ENCODE peak calls at places on chromosomes 13 and 19, in ten cellular contexts. One of them, this sample, is unnamed.
A peak's percentile ranks its signal among the peaks of the same experiment; 100 is the strongest.

GRCh38 chr13:50485979-50486935 is 357.2 kb downstream of the DLEU7 start:
- ATAC-seq in heart right ventricle: no peak
- ATAC-seq in WTC11: no peak
- ATAC-seq in naive thymus-derived CD4-positive, alpha-beta T cell: no peak
- ATAC-seq in left cardiac atrium: no peak
- ATAC-seq in SK-N-SH treated with all-trans-retinoic acid at 6 μM for 48 hours: peak; percentile 94
- ATAC-seq in Panc1: no peak
- ATAC-seq in Right ventricle myocardium inferior: no peak
- ATAC-seq in mucosa of descending colon: no peak
- ATAC-seq in T-cell: no peak
- ATAC-seq in this sample: no peak

GRCh38 chr19:10195199-10195519 is 406 bp upstream of the DNMT1 start:
- ATAC-seq in heart right ventricle: no peak
- ATAC-seq in WTC11: peak; percentile 43
- ATAC-seq in naive thymus-derived CD4-positive, alpha-beta T cell: no peak
- ATAC-seq in left cardiac atrium: no peak
- ATAC-seq in SK-N-SH treated with all-trans-retinoic acid at 6 μM for 48 hours: peak; percentile 39
- ATAC-seq in Panc1: peak; percentile 28
- ATAC-seq in Right ventricle myocardium inferior: no peak
- ATAC-seq in mucosa of descending colon: no peak
- ATAC-seq in T-cell: no peak
- ATAC-seq in this sample: no peak

GRCh38 chr13:94329754-94330551 is 149.5 kb downstream of the DCT start:
- ATAC-seq in heart right ventricle: no peak
- ATAC-seq in WTC11: no peak
- ATAC-seq in naive thymus-derived CD4-positive, alpha-beta T cell: no peak
- ATAC-seq in left cardiac atrium: peak; percentile 42
- ATAC-seq in SK-N-SH treated with all-trans-retinoic acid at 6 μM for 48 hours: peak; percentile 93
- ATAC-seq in Panc1: no peak
- ATAC-seq in Right ventricle myocardium inferior: peak; percentile 85
- ATAC-seq in mucosa of descending colon: peak; percentile 36
- ATAC-seq in T-cell: no peak
- ATAC-seq in this sample: peak; percentile 89

GRCh38 chr19:15210323-15210774 is 9.6 kb upstream of the NOTCH3 start:
- ATAC-seq in heart right ventricle: peak; percentile 9
- ATAC-seq in WTC11: no peak
- ATAC-seq in naive thymus-derived CD4-positive, alpha-beta T cell: peak; percentile 97
- ATAC-seq in left cardiac atrium: peak; percentile 75
- ATAC-seq in SK-N-SH treated with all-trans-retinoic acid at 6 μM for 48 hours: no peak
- ATAC-seq in Panc1: no peak
- ATAC-seq in Right ventricle myocardium inferior: peak; percentile 83
- ATAC-seq in mucosa of descending colon: peak; percentile 68
- ATAC-seq in T-cell: no peak
- ATAC-seq in this sample: peak; percentile 97

GRCh38 chr13:87975035-87975434 is 303.9 kb downstream of the SLITRK5 start:
- ATAC-seq in heart right ventricle: no peak
- ATAC-seq in WTC11: no peak
- ATAC-seq in naive thymus-derived CD4-positive, alpha-beta T cell: no peak
- ATAC-seq in left cardiac atrium: no peak
- ATAC-seq in SK-N-SH treated with all-trans-retinoic acid at 6 μM for 48 hours: peak; percentile 31
- ATAC-seq in Panc1: no peak
- ATAC-seq in Right ventricle myocardium inferior: no peak
- ATAC-seq in mucosa of descending colon: no peak
- ATAC-seq in T-cell: no peak
- ATAC-seq in this sample: no peak

GRCh38 chr13:102295316-102296048 is 106.4 kb downstream of the FGF14 start:
- ATAC-seq in heart right ventricle: no peak
- ATAC-seq in WTC11: no peak
- ATAC-seq in naive thymus-derived CD4-positive, alpha-beta T cell: no peak
- ATAC-seq in left cardiac atrium: no peak
- ATAC-seq in SK-N-SH treated with all-trans-retinoic acid at 6 μM for 48 hours: no peak
- ATAC-seq in Panc1: no peak
- ATAC-seq in Right ventricle myocardium inferior: no peak
- ATAC-seq in mucosa of descending colon: no peak
- ATAC-seq in T-cell: no peak
- ATAC-seq in this sample: no peak

GRCh38 chr19:5245631-5246553 is 94.7 kb downstream of the PTPRS start:
- ATAC-seq in heart right ventricle: no peak
- ATAC-seq in WTC11: no peak
- ATAC-seq in naive thymus-derived CD4-positive, alpha-beta T cell: no peak
- ATAC-seq in left cardiac atrium: no peak
- ATAC-seq in SK-N-SH treated with all-trans-retinoic acid at 6 μM for 48 hours: no peak
- ATAC-seq in Panc1: no peak
- ATAC-seq in Right ventricle myocardium inferior: no peak
- ATAC-seq in mucosa of descending colon: no peak
- ATAC-seq in T-cell: no peak
- ATAC-seq in this sample: no peak

GRCh38 chr19:45290381-45290931 is 32.2 kb downstream of the CKM start:
- ATAC-seq in heart right ventricle: no peak
- ATAC-seq in WTC11: no peak
- ATAC-seq in naive thymus-derived CD4-positive, alpha-beta T cell: no peak
- ATAC-seq in left cardiac atrium: no peak
- ATAC-seq in SK-N-SH treated with all-trans-retinoic acid at 6 μM for 48 hours: no peak
- ATAC-seq in Panc1: no peak
- ATAC-seq in Right ventricle myocardium inferior: no peak
- ATAC-seq in mucosa of descending colon: no peak
- ATAC-seq in T-cell: no peak
- ATAC-seq in this sample: peak; percentile 29

GRCh38 chr19:6062274-6062673 is 48.0 kb downstream of the RFX2 start:
- ATAC-seq in heart right ventricle: peak; percentile 25
- ATAC-seq in WTC11: no peak
- ATAC-seq in naive thymus-derived CD4-positive, alpha-beta T cell: peak; percentile 51
- ATAC-seq in left cardiac atrium: peak; percentile 24
- ATAC-seq in SK-N-SH treated with all-trans-retinoic acid at 6 μM for 48 hours: no peak
- ATAC-seq in Panc1: no peak
- ATAC-seq in Right ventricle myocardium inferior: no peak
- ATAC-seq in mucosa of descending colon: peak; percentile 64
- ATAC-seq in T-cell: peak; percentile 59
- ATAC-seq in this sample: peak; percentile 58

GRCh38 chr13:71378992-71379905 is 487.8 kb downstream of the DACH1 start:
- ATAC-seq in heart right ventricle: no peak
- ATAC-seq in WTC11: no peak
- ATAC-seq in naive thymus-derived CD4-positive, alpha-beta T cell: no peak
- ATAC-seq in left cardiac atrium: no peak
- ATAC-seq in SK-N-SH treated with all-trans-retinoic acid at 6 μM for 48 hours: no peak
- ATAC-seq in Panc1: no peak
- ATAC-seq in Right ventricle myocardium inferior: no peak
- ATAC-seq in mucosa of descending colon: peak; percentile 60
- ATAC-seq in T-cell: no peak
- ATAC-seq in this sample: no peak

GRCh38 chr13:41622545-41623429 is 165.4 kb downstream of the RGCC start:
- ATAC-seq in heart right ventricle: peak; percentile 47
- ATAC-seq in WTC11: no peak
- ATAC-seq in naive thymus-derived CD4-positive, alpha-beta T cell: no peak
- ATAC-seq in left cardiac atrium: peak; percentile 51
- ATAC-seq in SK-N-SH treated with all-trans-retinoic acid at 6 μM for 48 hours: no peak
- ATAC-seq in Panc1: no peak
- ATAC-seq in Right ventricle myocardium inferior: peak; percentile 74
- ATAC-seq in mucosa of descending colon: peak; percentile 84
- ATAC-seq in T-cell: no peak
- ATAC-seq in this sample: no peak

GRCh38 chr19:20244356-20244755 is 77.3 kb downstream of the ZNF486 start:
- ATAC-seq in heart right ventricle: no peak
- ATAC-seq in WTC11: no peak
- ATAC-seq in naive thymus-derived CD4-positive, alpha-beta T cell: peak; percentile 44
- ATAC-seq in left cardiac atrium: no peak
- ATAC-seq in SK-N-SH treated with all-trans-retinoic acid at 6 μM for 48 hours: no peak
- ATAC-seq in Panc1: no peak
- ATAC-seq in Right ventricle myocardium inferior: no peak
- ATAC-seq in mucosa of descending colon: no peak
- ATAC-seq in T-cell: no peak
- ATAC-seq in this sample: no peak

GRCh38 chr13:112768795-112769411 is 79.1 kb downstream of the ATP11A start:
- ATAC-seq in heart right ventricle: peak; percentile 73
- ATAC-seq in WTC11: no peak
- ATAC-seq in naive thymus-derived CD4-positive, alpha-beta T cell: peak; percentile 14
- ATAC-seq in left cardiac atrium: peak; percentile 46
- ATAC-seq in SK-N-SH treated with all-trans-retinoic acid at 6 μM for 48 hours: no peak
- ATAC-seq in Panc1: no peak
- ATAC-seq in Right ventricle myocardium inferior: peak; percentile 67
- ATAC-seq in mucosa of descending colon: peak; percentile 8
- ATAC-seq in T-cell: no peak
- ATAC-seq in this sample: peak; percentile 58

GRCh38 chr13:40519637-40520036 is 146.8 kb downstream of the FOXO1 start:
- ATAC-seq in heart right ventricle: peak; percentile 61
- ATAC-seq in WTC11: peak; percentile 60
- ATAC-seq in naive thymus-derived CD4-positive, alpha-beta T cell: no peak
- ATAC-seq in left cardiac atrium: peak; percentile 78
- ATAC-seq in SK-N-SH treated with all-trans-retinoic acid at 6 μM for 48 hours: no peak
- ATAC-seq in Panc1: no peak
- ATAC-seq in Right ventricle myocardium inferior: peak; percentile 86
- ATAC-seq in mucosa of descending colon: no peak
- ATAC-seq in T-cell: no peak
- ATAC-seq in this sample: no peak

GRCh38 chr13:49371943-49372636 is 71.8 kb downstream of the CAB39L start:
- ATAC-seq in heart right ventricle: no peak
- ATAC-seq in WTC11: no peak
- ATAC-seq in naive thymus-derived CD4-positive, alpha-beta T cell: peak; percentile 82
- ATAC-seq in left cardiac atrium: no peak
- ATAC-seq in SK-N-SH treated with all-trans-retinoic acid at 6 μM for 48 hours: no peak
- ATAC-seq in Panc1: no peak
- ATAC-seq in Right ventricle myocardium inferior: no peak
- ATAC-seq in mucosa of descending colon: peak; percentile 79
- ATAC-seq in T-cell: peak; percentile 93
- ATAC-seq in this sample: no peak

GRCh38 chr19:35265126-35265995 is 3.4 kb upstream of the USF2 start:
- ATAC-seq in heart right ventricle: no peak
- ATAC-seq in WTC11: no peak
- ATAC-seq in naive thymus-derived CD4-positive, alpha-beta T cell: no peak
- ATAC-seq in left cardiac atrium: no peak
- ATAC-seq in SK-N-SH treated with all-trans-retinoic acid at 6 μM for 48 hours: no peak
- ATAC-seq in Panc1: no peak
- ATAC-seq in Right ventricle myocardium inferior: no peak
- ATAC-seq in mucosa of descending colon: no peak
- ATAC-seq in T-cell: no peak
- ATAC-seq in this sample: no peak

GRCh38 chr13:73776137-73776785 is 357.9 kb downstream of the KLF12 start:
- ATAC-seq in heart right ventricle: no peak
- ATAC-seq in WTC11: no peak
- ATAC-seq in naive thymus-derived CD4-positive, alpha-beta T cell: no peak
- ATAC-seq in left cardiac atrium: peak; percentile 68
- ATAC-seq in SK-N-SH treated with all-trans-retinoic acid at 6 μM for 48 hours: no peak
- ATAC-seq in Panc1: no peak
- ATAC-seq in Right ventricle myocardium inferior: peak; percentile 69
- ATAC-seq in mucosa of descending colon: no peak
- ATAC-seq in T-cell: no peak
- ATAC-seq in this sample: no peak

GRCh38 chr19:11482384-11483050 is 1.7 kb upstream of the ELAVL3 start:
- ATAC-seq in heart right ventricle: peak; percentile 91
- ATAC-seq in WTC11: peak; percentile 8
- ATAC-seq in naive thymus-derived CD4-positive, alpha-beta T cell: peak; percentile 92
- ATAC-seq in left cardiac atrium: peak; percentile 93
- ATAC-seq in SK-N-SH treated with all-trans-retinoic acid at 6 μM for 48 hours: peak; percentile 83
- ATAC-seq in Panc1: peak; percentile 81
- ATAC-seq in Right ventricle myocardium inferior: peak; percentile 88
- ATAC-seq in mucosa of descending colon: peak; percentile 93
- ATAC-seq in T-cell: peak; percentile 86
- ATAC-seq in this sample: peak; percentile 85

This sample was measured in esophagus mucosa.